ENCODE peak calls at places on chromosomes 3 and 15, in seven cellular contexts. V is fibroblast of lung, I is AG09309, E is endothelial cell of umbilical vein, F is progenitor cell of endocrine pancreas, G is MM.1S, P is heart left ventricle. J is an unnamed sample.

GRCh38 chr15:34837246-34838016 is 42.1 kb upstream of the ACTC1 start:
- DNase-seq in V (peak; percentile 93), I (peak; percentile 25), E (peak; percentile 48), F (no peak), G (no peak), P (peak; percentile 35), J (no peak)

GRCh38 chr3:155747867-155748266 is 3.0 kb upstream of the PLCH1 start:
- DNase-seq in V (no peak), I (no peak), E (no peak), F (no peak), G (no peak), P (no peak), J (no peak)

GRCh38 chr3:126342991-126343661 is 14.1 kb downstream of the KLF15 start:
- DNase-seq in V (no peak), I (no peak), E (no peak), F (no peak), G (no peak), P (no peak), J (no peak)

GRCh38 chr3:27511724-27512422 is 27.7 kb upstream of the SLC4A7 start:
- DNase-seq in V (peak; percentile 47), I (no peak), E (no peak), F (no peak), G (no peak), P (no peak), J (no peak)

GRCh38 chr3:141383555-141384129 is 15.3 kb downstream of the ZBTB38 start:
- DNase-seq in V (peak; percentile 59), I (no peak), E (no peak), F (no peak), G (no peak), P (no peak), J (no peak)

GRCh38 chr3:76040946-76041345 is 255.6 kb upstream of the ZNF717 start:
- DNase-seq in V (peak; percentile 67), I (peak; percentile 35), E (no peak), F (no peak), G (no peak), P (no peak), J (no peak)

GRCh38 chr15:60589728-60590127 is 110.8 kb upstream of the ICE2 start:
- DNase-seq in V (no peak), I (peak; percentile 46), E (no peak), F (no peak), G (no peak), P (no peak), J (no peak)

GRCh38 chr15:39581501-39582285 is 814 bp downstream of the THBS1 start:
- DNase-seq in V (peak; percentile 42), I (peak; percentile 75), E (peak; percentile 46), F (peak; percentile 27), G (peak; percentile 16), P (peak; percentile 61), J (no peak)

GRCh38 chr3:123492188-123492587 is 43.3 kb upstream of the ADCY5 start:
- DNase-seq in V (no peak), I (no peak), E (no peak), F (no peak), G (no peak), P (no peak), J (no peak)

GRCh38 chr3:102586485-102586884 is 151.7 kb downstream of the ZPLD1 start:
- DNase-seq in V (no peak), I (no peak), E (no peak), F (no peak), G (no peak), P (no peak), J (no peak)

GRCh38 chr3:111963424-111963823 is 15.4 kb upstream of the ABHD10 start:
- DNase-seq in V (peak; percentile 76), I (peak; percentile 52), E (peak; percentile 49), F (no peak), G (no peak), P (no peak), J (no peak)

GRCh38 chr3:79405183-79405582 is 362.6 kb downstream of the ROBO1 start:
- DNase-seq in V (no peak), I (no peak), E (no peak), F (no peak), G (no peak), P (no peak), J (no peak)

GRCh38 chr15:89822951-89823701 is 8.5 kb upstream of the ANPEP start:
- DNase-seq in V (peak; percentile 50), I (no peak), E (no peak), F (no peak), G (no peak), P (no peak), J (no peak)

GRCh38 chr15:101148166-101148880 is 103.5 kb downstream of the CHSY1 start:
- DNase-seq in V (no peak), I (no peak), E (no peak), F (no peak), G (peak; percentile 6), P (no peak), J (no peak)

GRCh38 chr3:61804782-61805181 is 243.4 kb downstream of the PTPRG start:
- DNase-seq in V (no peak), I (no peak), E (no peak), F (no peak), G (no peak), P (no peak), J (no peak)

GRCh38 chr3:46297658-46298423 is 55.6 kb downstream of the CCR3 start:
- DNase-seq in V (peak; percentile 8), I (no peak), E (no peak), F (no peak), G (peak; percentile 40), P (no peak), J (no peak)

DNA sequence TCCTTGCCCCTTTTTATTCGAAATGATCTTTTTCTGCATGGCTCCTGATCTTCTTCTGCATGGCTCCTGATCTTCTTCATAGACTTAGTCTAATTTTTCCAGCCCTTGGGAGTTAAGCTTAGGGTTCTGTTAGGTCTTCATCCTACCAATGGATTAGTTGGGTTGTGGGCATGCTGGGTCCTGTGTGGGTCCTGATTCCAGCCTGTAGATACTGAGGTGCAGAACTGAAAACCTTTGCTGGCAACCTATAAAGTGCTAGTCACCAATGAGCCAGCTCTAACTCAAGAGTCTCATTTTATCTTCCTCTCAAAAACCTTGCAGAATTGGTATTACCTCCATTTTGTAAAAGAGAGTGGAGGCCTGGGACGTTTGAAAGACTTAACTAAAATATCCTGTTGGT is 229.2 kb downstream of the CLSTN2 start:
- DNase-seq in V (no peak), I (no peak), E (no peak), F (no peak), G (no peak), P (no peak), J (no peak)
- TF ChIP-seq CTCF in V (no peak), I (no peak), E (no peak), F (no peak), G (no peak), P (no peak), J (no peak)

GRCh38 chr3:94303897-94304296 is 241.0 kb downstream of the NSUN3 start:
- DNase-seq in V (peak; percentile 61), I (no peak), E (no peak), F (no peak), G (no peak), P (peak; percentile 30), J (no peak)
- TF ChIP-seq CTCF in V (no peak), I (no peak), E (peak; percentile 2), F (peak; percentile 45), G (no peak), P (no peak), J (no peak)

DNA sequence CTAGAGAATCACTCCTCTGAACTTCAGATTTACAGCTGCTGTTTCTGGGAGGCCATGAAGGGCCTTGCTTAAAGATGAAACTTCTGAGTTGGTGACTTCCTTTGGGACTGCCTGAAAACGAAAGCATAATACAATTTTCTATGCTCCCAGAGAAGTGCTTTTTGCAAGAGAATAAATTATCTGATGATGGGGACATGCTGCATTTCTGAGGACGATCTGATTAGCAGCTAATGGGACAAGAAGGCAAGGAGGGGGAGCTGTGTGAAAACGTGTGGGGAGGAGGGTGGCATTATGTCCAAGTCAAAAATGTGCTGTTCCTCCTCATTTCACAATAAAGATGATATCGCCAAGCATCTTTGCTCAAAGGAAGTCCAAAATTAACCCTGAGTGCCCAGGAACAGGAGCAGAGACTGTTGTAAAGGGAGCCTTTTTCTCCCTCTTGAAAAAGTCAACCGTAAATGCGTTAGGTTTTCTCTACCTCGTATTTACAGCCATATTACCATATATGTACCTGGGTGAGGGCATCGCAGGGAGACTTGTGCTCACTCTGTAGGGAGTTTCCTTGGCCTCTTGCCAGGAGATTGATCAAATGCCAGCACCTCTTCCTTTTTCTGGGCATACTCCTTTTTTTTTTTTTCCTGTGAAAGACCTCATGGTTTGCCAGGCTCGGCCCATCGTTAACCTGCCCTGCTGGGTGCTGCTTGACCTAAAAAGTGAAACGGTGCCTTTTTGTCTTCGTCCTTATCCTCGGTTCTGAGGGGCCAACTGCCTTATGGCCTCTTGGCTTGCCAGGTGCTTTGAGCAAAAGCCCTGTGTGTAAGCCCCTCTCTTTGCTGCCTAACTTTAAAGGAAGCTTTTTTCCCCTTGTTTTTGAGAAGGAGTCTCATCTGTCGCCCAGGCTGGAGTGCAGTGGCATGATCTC is 11.5 kb downstream of the ITPR1 start:
- DNase-seq in V (no peak), I (no peak), E (no peak), F (no peak), G (peak; percentile 61), P (no peak), J (no peak)
- TF ChIP-seq CTCF in V (no peak), I (no peak), E (no peak), F (no peak), G (no peak), P (no peak), J (no peak)

GRCh38 chr3:150830094-150830681 is 67.2 kb upstream of the SIAH2 start:
- DNase-seq in V (no peak), I (no peak), E (no peak), F (no peak), G (peak; percentile 21), P (no peak), J (peak; percentile 32)
- TF ChIP-seq CTCF in V (no peak), I (peak; percentile 13), E (peak; percentile 9), F (peak; percentile 50), G (peak; percentile 49), P (no peak), J (no peak)